ENCODE peak calls at places on chromosome X, in four cellular contexts. One of them, this sample, is unnamed. For H3K4me1, the result is how much of the 10 kb centered on the place peaks cover.

GRCh38 chrX:6325437-6325836 is 96.8 kb upstream of the NLGN4X start:
- DNase-seq in lower lobe of right lung: no peak
- DNase-seq in PC-3: no peak
- DNase-seq in Peyer's patch: no peak
- DNase-seq in this sample: no peak

GRCh38 chrX:85914431-85914830 is 132.9 kb downstream of the CHM start:
- DNase-seq in PC-3: no peak
- DNase-seq in Peyer's patch: no peak
- DNase-seq in lower lobe of right lung: no peak
- DNase-seq in this sample: no peak

GRCh38 chrX:136176399-136176825 is 29.1 kb downstream of the FHL1 start:
- DNase-seq in Peyer's patch: no peak
- DNase-seq in lower lobe of right lung: no peak
- DNase-seq in PC-3: peak
- DNase-seq in this sample: no peak

GRCh38 chrX:16999275-16999674 is 52.8 kb downstream of the REPS2 start:
- DNase-seq in PC-3: no peak
- DNase-seq in Peyer's patch: no peak
- DNase-seq in lower lobe of right lung: no peak
- DNase-seq in this sample: no peak

GRCh38 chrX:24085133-24085532 is 30.4 kb downstream of the EIF2S3 start:
- DNase-seq in Peyer's patch: no peak
- DNase-seq in PC-3: no peak
- DNase-seq in lower lobe of right lung: no peak
- DNase-seq in this sample: no peak

GRCh38 chrX:107197306-107197705 is 8.9 kb downstream of the NUP62CL start:
- DNase-seq in lower lobe of right lung: no peak
- DNase-seq in PC-3: no peak
- DNase-seq in Peyer's patch: no peak
- DNase-seq in this sample: no peak

GRCh38 chrX:153878969-153879653 is 6.9 kb downstream of the L1CAM start:
- DNase-seq in PC-3: no peak
- DNase-seq in Peyer's patch: no peak
- DNase-seq in lower lobe of right lung: no peak
- DNase-seq in this sample: no peak

GRCh38 chrX:15988661-15989603 is 134.3 kb upstream of the AP1S2 start:
- DNase-seq in lower lobe of right lung: no peak
- DNase-seq in PC-3: peak
- DNase-seq in Peyer's patch: no peak
- DNase-seq in this sample: no peak

GRCh38 chrX:143340190-143340589 is 177.1 kb downstream of the SPANXN3 start:
- DNase-seq in lower lobe of right lung: no peak
- DNase-seq in PC-3: no peak
- DNase-seq in Peyer's patch: no peak
- DNase-seq in this sample: no peak

GRCh38 chrX:63128509-63128908 is 222.6 kb downstream of the SPIN4 start:
- DNase-seq in PC-3: peak
- DNase-seq in lower lobe of right lung: no peak
- DNase-seq in Peyer's patch: no peak
- DNase-seq in this sample: no peak

GRCh38 chrX:105375816-105376215 is 155.3 kb upstream of the TEX13A start:
- DNase-seq in PC-3: no peak
- DNase-seq in Peyer's patch: no peak
- DNase-seq in lower lobe of right lung: no peak
- DNase-seq in this sample: no peak

GRCh38 chrX:22247169-22247568 is 25.5 kb upstream of the CBLL2 start:
- DNase-seq in PC-3: no peak
- DNase-seq in lower lobe of right lung: no peak
- DNase-seq in Peyer's patch: no peak
- DNase-seq in this sample: no peak

GRCh38 chrX:21839334-21840198 is at the start of gene MBTPS2:
- DNase-seq in Peyer's patch: peak
- DNase-seq in lower lobe of right lung: peak
- DNase-seq in PC-3: peak
- DNase-seq in this sample: peak

GRCh38 chrX:1576201-1577101 is 15.0 kb upstream of the AKAP17A start:
- DNase-seq in lower lobe of right lung: no peak
- DNase-seq in PC-3: no peak
- DNase-seq in Peyer's patch: no peak
- DNase-seq in this sample: no peak

GRCh38 chrX:46628406-46629371 is 55.1 kb downstream of the CHST7 start:
- DNase-seq in PC-3: no peak
- DNase-seq in lower lobe of right lung: peak
- DNase-seq in Peyer's patch: no peak
- DNase-seq in this sample: no peak

GRCh38 chrX:53211391-53211978 is 13.5 kb downstream of the KDM5C start:
- DNase-seq in Peyer's patch: no peak
- DNase-seq in PC-3: peak
- DNase-seq in lower lobe of right lung: no peak
- DNase-seq in this sample: no peak

GRCh38 chrX:153612413-153612812 is 13.5 kb upstream of the CCNQ start:
- DNase-seq in PC-3: no peak
- DNase-seq in Peyer's patch: no peak
- DNase-seq in lower lobe of right lung: no peak
- DNase-seq in this sample: no peak

GRCh38 chrX:84974803-84975202 is 28.9 kb upstream of the APOOL start:
- DNase-seq in PC-3: no peak
- DNase-seq in lower lobe of right lung: no peak
- DNase-seq in Peyer's patch: no peak
- DNase-seq in this sample: no peak

GRCh38 chrX:100368167-100368566 is 41.9 kb downstream of the PCDH19 start:
- DNase-seq in Peyer's patch: no peak
- DNase-seq in PC-3: peak
- DNase-seq in lower lobe of right lung: no peak
- DNase-seq in this sample: no peak

GRCh38 chrX:115393271-115393670 is 103.8 kb downstream of the LUZP4 start:
- DNase-seq in Peyer's patch: no peak
- DNase-seq in lower lobe of right lung: no peak
- DNase-seq in PC-3: peak
- DNase-seq in this sample: no peak

GRCh38 chrX:10722804-10723364 is 102.5 kb upstream of the MID1 start:
- DNase-seq in PC-3: peak
- DNase-seq in Peyer's patch: peak
- DNase-seq in lower lobe of right lung: no peak
- DNase-seq in this sample: peak

GRCh38 chrX:15739886-15740285 is 1.8 kb downstream of the CA5B start:
- DNase-seq in PC-3: peak
- DNase-seq in lower lobe of right lung: no peak
- DNase-seq in Peyer's patch: no peak
- DNase-seq in this sample: no peak

GRCh38 chrX:42978655-42979379 is 200.9 kb upstream of the PPP1R2C start:
- DNase-seq in lower lobe of right lung: no peak
- DNase-seq in PC-3: no peak
- DNase-seq in Peyer's patch: no peak
- DNase-seq in this sample: no peak

GRCh38 chrX:93468075-93468474 is 205.3 kb downstream of the NAP1L3 start:
- DNase-seq in PC-3: no peak
- DNase-seq in Peyer's patch: no peak
- DNase-seq in lower lobe of right lung: no peak
- DNase-seq in this sample: no peak

GRCh38 chrX:56000729-56001128 is 231.4 kb upstream of the KLF8 start:
- DNase-seq in PC-3: no peak
- DNase-seq in lower lobe of right lung: no peak
- DNase-seq in Peyer's patch: no peak
- DNase-seq in this sample: no peak

GRCh38 chrX:74931214-74931613 is 6.0 kb upstream of the NEXMIF start:
- DNase-seq in PC-3: no peak
- DNase-seq in lower lobe of right lung: no peak
- DNase-seq in Peyer's patch: no peak
- DNase-seq in this sample: no peak

GRCh38 chrX:130746077-130746476 is 156.9 kb downstream of the ENOX2 start:
- DNase-seq in lower lobe of right lung: no peak
- DNase-seq in PC-3: no peak
- DNase-seq in Peyer's patch: no peak
- DNase-seq in this sample: no peak

GRCh38 chrX:11756354-11757318 is 1.4 kb upstream of the MSL3 start:
- DNase-seq in lower lobe of right lung: no peak
- DNase-seq in PC-3: peak
- DNase-seq in Peyer's patch: no peak
- DNase-seq in this sample: no peak

GRCh38 chrX:96987228-96987627 is 103.5 kb downstream of the RPA4 start:
- DNase-seq in PC-3: peak
- DNase-seq in Peyer's patch: no peak
- DNase-seq in lower lobe of right lung: no peak
- DNase-seq in this sample: no peak

GRCh38 chrX:37613898-37614297 is 42.4 kb downstream of the LANCL3 start:
- DNase-seq in lower lobe of right lung: no peak
- DNase-seq in Peyer's patch: no peak
- DNase-seq in PC-3: no peak
- DNase-seq in this sample: no peak

GRCh38 chrX:103183912-103184311 is 31.0 kb upstream of the BEX4 start:
- DNase-seq in PC-3: no peak
- DNase-seq in lower lobe of right lung: no peak
- DNase-seq in Peyer's patch: no peak
- DNase-seq in this sample: no peak

GRCh38 chrX:51891821-51892551 is 1.4 kb upstream of the MAGED1 start:
- DNase-seq in Peyer's patch: peak
- DNase-seq in lower lobe of right lung: no peak
- DNase-seq in PC-3: no peak
- DNase-seq in this sample: no peak

GRCh38 chrX:119181491-119181890 is 53.9 kb upstream of the KIAA1210 start:
- DNase-seq in PC-3: peak
- DNase-seq in lower lobe of right lung: no peak
- DNase-seq in Peyer's patch: no peak
- DNase-seq in this sample: peak

GRCh38 chrX:40088299-40088625 is 9.5 kb downstream of the BCOR start:
- DNase-seq in Peyer's patch: no peak
- DNase-seq in PC-3: no peak
- DNase-seq in lower lobe of right lung: no peak
- DNase-seq in this sample: no peak
- H3K4me1 ChIP-seq in Peyer's patch: under half
- H3K4me1 ChIP-seq in PC-3: half or more
- H3K4me1 ChIP-seq in lower lobe of right lung: half or more
- H3K4me1 ChIP-seq in this sample: under half

DNA sequence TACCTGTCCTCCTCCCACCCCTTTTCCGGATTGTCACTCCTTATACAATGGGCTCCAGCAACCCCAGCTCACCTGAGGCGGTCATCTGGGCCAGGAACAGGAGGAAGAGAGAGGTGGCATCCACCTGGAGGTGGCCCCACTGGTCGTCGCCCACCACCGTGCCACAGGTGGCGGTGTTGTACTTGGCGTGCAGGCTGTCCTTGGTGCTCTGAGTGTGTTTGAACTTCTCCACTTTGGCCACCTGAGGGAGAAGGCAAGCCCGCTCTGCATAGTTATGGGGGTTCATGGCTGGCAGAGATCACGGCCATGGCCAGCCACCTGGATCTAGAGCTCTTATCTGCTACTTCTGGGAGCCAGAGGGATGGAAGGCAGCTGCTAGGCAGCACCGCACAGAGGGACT is 32.9 kb downstream of the PHKA2 start:
- DNase-seq in PC-3: no peak
- DNase-seq in lower lobe of right lung: no peak
- DNase-seq in Peyer's patch: no peak
- DNase-seq in this sample: no peak
- TF ChIP-seq CTCF in PC-3: peak
- TF ChIP-seq CTCF in lower lobe of right lung: no peak
- TF ChIP-seq CTCF in Peyer's patch: no peak
- TF ChIP-seq CTCF in this sample: no peak

GRCh38 chrX:34918856-34919255 is 23.7 kb upstream of the FAM47B start:
- DNase-seq in lower lobe of right lung: no peak
- DNase-seq in Peyer's patch: no peak
- DNase-seq in PC-3: peak
- DNase-seq in this sample: no peak

GRCh38 chrX:34918091-34918736 is 24.4 kb upstream of the FAM47B start:
- DNase-seq in PC-3: peak
- DNase-seq in lower lobe of right lung: no peak
- DNase-seq in Peyer's patch: no peak
- DNase-seq in this sample: no peak

GRCh38 chrX:34915463-34916225 is 27.0 kb upstream of the FAM47B start:
- DNase-seq in Peyer's patch: no peak
- DNase-seq in lower lobe of right lung: no peak
- DNase-seq in PC-3: peak
- DNase-seq in this sample: no peak

DNA sequence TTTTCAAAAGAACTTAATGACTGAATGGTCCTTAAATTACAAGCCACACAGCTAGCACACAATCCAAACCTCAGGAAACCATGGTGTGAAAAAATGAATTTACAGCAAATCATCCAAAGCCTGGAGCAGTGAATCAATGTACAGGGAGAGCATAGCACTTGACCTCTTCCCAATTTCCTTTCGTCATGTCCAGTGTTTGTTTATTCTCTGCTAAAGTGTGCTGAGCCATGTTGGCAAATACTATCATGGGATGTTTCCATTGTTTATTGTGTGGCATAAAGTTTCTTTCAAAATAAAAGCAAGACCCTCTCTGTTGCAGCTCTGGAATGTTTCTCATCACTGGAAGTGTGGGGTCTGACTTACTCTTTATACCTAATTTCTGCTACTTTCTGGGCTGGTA is 25.4 kb upstream of the FAM47B start:
- DNase-seq in Peyer's patch: no peak
- DNase-seq in PC-3: no peak
- DNase-seq in lower lobe of right lung: no peak
- DNase-seq in this sample: no peak
- H3K4me3 ChIP-seq in Peyer's patch: no peak
- H3K4me3 ChIP-seq in PC-3: no peak
- H3K4me3 ChIP-seq in lower lobe of right lung: no peak
- H3K4me3 ChIP-seq in this sample: no peak

DNA sequence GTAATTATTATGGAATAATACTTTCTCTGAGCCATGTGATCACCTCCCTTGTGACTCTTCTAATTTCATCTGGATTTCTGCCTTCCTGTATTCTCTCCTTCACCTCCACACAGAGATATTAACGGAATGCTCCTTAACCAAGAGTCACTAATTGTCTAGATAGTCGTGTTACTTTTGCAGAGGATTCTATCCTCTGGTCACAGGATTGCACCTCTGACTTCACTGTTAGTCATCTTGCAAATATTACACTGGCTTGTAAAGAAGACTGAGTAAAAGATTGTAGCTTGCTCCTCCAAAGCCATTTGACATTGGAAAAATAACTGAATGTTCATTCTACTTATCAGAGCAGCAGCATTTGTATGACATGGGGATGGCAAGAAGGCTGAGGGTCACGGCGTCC is 160.9 kb downstream of the SH2D1A start:
- DNase-seq in Peyer's patch: no peak
- DNase-seq in lower lobe of right lung: no peak
- DNase-seq in PC-3: peak
- DNase-seq in this sample: no peak
- H3K4me1 ChIP-seq in Peyer's patch: under half
- H3K4me1 ChIP-seq in lower lobe of right lung: under half
- H3K4me1 ChIP-seq in PC-3: under half
- H3K4me1 ChIP-seq in this sample: under half

This sample was measured in colonic mucosa.